ENCODE peak calls at places on chromosomes 4 and X, in five cellular contexts. Z is MM.1S, G is fibroblast of the aortic adventitia, M is fibroblast of mammary gland, B is BJ. F is an unnamed sample.

GRCh38 chr4:163492951-163493504 is 1.5 kb upstream of the TMA16 start:
- DNase-seq in B (no peak), Z (peak), G (no peak), M (no peak), F (no peak)

GRCh38 chr4:156154978-156155377 is 201.3 kb upstream of the CTSO start:
- DNase-seq in G (peak), B (no peak), Z (peak), M (no peak), F (no peak)

GRCh38 chr4:77821775-77822174 is 2.6 kb upstream of the CNOT6L start:
- DNase-seq in B (no peak), M (no peak), G (no peak), Z (peak), F (no peak)

GRCh38 chrX:16754019-16754418 is 32.2 kb upstream of the TXLNG start:
- DNase-seq in M (no peak), Z (no peak), G (no peak), B (no peak), F (no peak)

GRCh38 chr4:70754990-70755688 is 33.4 kb downstream of the RUFY3 start:
- DNase-seq in B (no peak), Z (no peak), M (no peak), G (no peak), F (no peak)

GRCh38 chr4:12966741-12967140 is 517.4 kb downstream of the RAB28 start:
- DNase-seq in B (no peak), G (no peak), M (no peak), Z (no peak), F (no peak)

GRCh38 chrX:25017667-25018247 is 2.0 kb upstream of the ARX start:
- DNase-seq in Z (no peak), B (no peak), M (no peak), G (no peak), F (no peak)

GRCh38 chr4:119744580-119744979 is 116.0 kb upstream of the PDE5A start:
- DNase-seq in Z (no peak), G (no peak), B (no peak), M (no peak), F (no peak)

GRCh38 chr4:132384709-132385108 is 764.4 kb upstream of the PCDH10 start:
- DNase-seq in Z (no peak), M (no peak), B (no peak), G (no peak), F (no peak)

GRCh38 chr4:88803600-88804096 is 106.0 kb upstream of the NAP1L5 start:
- DNase-seq in B (peak), M (peak), Z (no peak), G (peak), F (peak)

GRCh38 chrX:13215729-13216128 is 104.1 kb downstream of the ATXN3L start:
- DNase-seq in G (peak), B (no peak), Z (no peak), M (peak), F (no peak)

GRCh38 chr4:83217721-83218522 is 66.7 kb downstream of the COQ2 start:
- DNase-seq in B (no peak), Z (peak), M (no peak), G (no peak), F (no peak)
- H3K4me3 ChIP-seq in B (no peak), Z (peak), M (no peak), G (no peak), F (no peak)

DNA sequence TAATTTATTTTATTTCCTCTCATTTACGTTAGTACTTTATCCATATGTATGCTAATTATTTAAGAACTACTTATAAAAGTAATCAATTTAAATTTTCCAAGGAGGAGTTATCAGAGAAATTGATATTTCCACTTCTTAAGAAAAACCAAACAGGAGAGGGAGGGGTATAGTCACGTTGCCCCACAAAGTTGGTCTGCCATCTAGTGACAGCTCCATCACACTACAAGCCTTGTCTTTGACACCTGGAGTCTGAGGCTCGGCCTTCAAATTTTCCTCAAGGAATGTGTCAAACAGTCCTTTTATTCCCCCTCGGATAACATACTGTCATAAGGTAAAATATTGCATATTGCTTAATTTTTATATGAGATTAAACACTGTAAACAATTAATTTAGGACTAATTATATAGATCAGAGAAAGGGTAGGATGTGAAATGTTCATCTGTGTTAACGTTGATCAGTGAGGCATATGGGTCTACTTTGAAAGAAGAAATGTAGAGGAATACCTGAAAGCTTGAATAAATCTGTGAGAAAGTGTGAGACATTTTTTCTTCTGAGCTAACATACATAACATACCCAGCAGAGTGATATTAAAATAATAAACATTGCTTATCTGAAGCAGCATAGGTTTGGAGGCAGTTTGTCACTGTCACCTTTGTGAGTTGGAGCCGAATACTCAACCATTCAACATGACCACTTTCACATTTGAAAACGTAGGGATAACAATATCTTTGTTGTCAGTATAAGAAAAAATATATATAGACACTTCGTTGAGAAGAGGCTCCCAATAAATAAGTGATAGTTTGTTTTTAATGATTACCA is 114.4 kb downstream of the GLRA3 start:
- DNase-seq in M (peak), Z (peak), B (no peak), G (peak), F (peak)
- TF ChIP-seq CTCF in M (peak), Z (peak), B (peak), G (peak), F (peak)

GRCh38 chr4:108141213-108142045 is 27.3 kb downstream of the LEF1 start:
- DNase-seq in G (no peak), M (peak), Z (no peak), B (no peak), F (no peak)
- H3K4me3 ChIP-seq in G (no peak), M (no peak), Z (no peak), B (no peak), F (no peak)

GRCh38 chr4:94076498-94076897 is 131.2 kb upstream of the SMARCAD1 start:
- DNase-seq in G (no peak), M (no peak), B (no peak), Z (no peak), F (no peak)
- TF ChIP-seq CTCF in G (no peak), M (no peak), B (no peak), Z (no peak), F (no peak)

DNA sequence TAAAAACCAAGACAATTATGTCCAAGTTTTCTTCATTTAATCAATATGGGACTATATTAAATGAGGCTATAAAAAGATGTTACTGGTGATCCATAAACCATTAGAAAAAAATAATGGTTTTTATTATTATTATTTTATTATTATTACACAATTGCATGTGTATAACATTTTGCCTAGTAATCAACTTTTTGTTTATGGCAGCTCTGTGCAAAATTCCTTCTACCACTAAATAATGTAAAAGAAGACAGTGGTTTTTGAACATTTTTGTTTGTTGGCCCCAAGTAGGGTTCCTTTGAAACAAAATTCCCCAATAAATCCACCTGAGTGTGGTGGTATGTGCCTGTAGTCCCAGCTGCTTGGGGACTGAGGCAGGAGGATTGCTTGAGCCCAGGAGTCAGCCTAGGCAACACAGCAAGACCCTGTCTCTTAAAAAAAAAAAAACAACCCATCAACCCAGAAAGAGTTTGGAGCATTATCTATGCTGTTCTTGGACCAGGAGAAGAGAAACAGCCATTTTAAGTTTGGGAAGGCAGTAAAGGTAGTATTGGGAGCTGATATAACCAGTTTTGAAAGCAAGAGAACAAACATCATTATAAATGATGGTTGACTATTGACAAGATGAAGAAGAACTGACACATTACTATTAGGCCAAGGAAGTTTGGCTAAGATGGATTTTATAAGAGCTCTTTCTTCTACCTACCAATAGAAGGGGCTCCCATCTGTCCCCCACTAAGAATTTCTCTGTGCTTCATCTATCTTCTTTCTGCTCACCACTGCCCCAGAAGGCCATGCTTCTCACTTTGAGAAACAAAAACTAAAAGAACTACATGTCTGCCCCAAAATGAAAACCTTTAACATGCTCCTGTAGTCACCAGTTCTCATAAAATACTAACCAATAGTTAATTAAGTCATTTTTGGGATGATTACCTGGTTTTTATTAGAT is 2.2 kb downstream of the TMEM156 start:
- DNase-seq in G (no peak), Z (no peak), M (no peak), B (no peak), F (no peak)
- H3K4me3 ChIP-seq in G (no peak), Z (no peak), M (no peak), B (no peak), F (no peak)

DNA sequence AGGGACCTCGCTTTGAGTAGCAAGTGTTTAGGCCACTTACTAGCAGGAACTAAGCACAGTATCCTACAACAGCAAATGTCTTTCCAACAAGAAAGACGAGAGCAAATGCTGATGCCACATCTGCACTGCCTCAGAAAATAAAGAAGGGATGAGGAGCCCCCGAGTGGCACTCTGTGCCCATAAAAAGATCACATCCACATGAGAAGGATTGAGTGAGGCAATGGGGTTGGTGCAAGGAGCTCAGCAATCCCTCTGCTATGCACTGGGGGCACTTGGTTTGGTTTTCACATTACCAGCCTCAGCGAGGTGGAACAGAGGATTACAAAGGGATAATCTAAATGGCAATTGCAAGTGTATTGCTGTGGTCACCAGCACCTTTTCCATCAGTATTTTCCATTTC is 252.8 kb upstream of the SLC7A11 start:
- DNase-seq in B (no peak), Z (no peak), M (peak), G (peak), F (no peak)
- TF ChIP-seq CTCF in B (peak), Z (no peak), M (no peak), G (peak), F (peak)

GRCh38 chrX:38206036-38206435 is 14.6 kb downstream of the SRPX start:
- DNase-seq in B (no peak), Z (no peak), G (no peak), M (peak), F (no peak)

GRCh38 chrX:38212246-38212645 is 8.4 kb downstream of the SRPX start:
- DNase-seq in M (peak), Z (no peak), B (no peak), G (peak), F (no peak)

GRCh38 chrX:38205037-38205436 is 15.6 kb downstream of the SRPX start:
- DNase-seq in M (no peak), Z (no peak), B (no peak), G (no peak), F (no peak)

GRCh38 chrX:38206542-38206941 is 14.1 kb downstream of the SRPX start:
- DNase-seq in B (no peak), G (no peak), Z (no peak), M (peak), F (no peak)
- H3K4me3 ChIP-seq in B (no peak), G (no peak), Z (no peak), M (no peak), F (no peak)

F was measured in epithelial cell of proximal tubule.